ENCODE peak calls at places on chromosomes 4 and X, in five cellular contexts. E is GM23248; N is GM20000; S is iPS DF 6.9; B is stimulated activated CD4-positive, alpha-beta T cell treated with anti-CD3 and anti-CD28 coated beads, TNF-alpha, amount 100 ng/mL, for 24 hours. P is an unnamed sample.

GRCh38 chrX:133897593-133898163 is 87.7 kb downstream of the GPC3 start:
- DNase-seq in E (no peak), N (no peak), S (no peak), B (no peak), P (no peak)

GRCh38 chrX:73525928-73526690 is 36.9 kb upstream of the CHIC1 start:
- DNase-seq in E (no peak), N (no peak), S (peak; percentile 13), B (no peak), P (no peak)

GRCh38 chr4:176489001-176489400 is 169.2 kb downstream of the SPCS3 start:
- DNase-seq in E (no peak), N (no peak), S (no peak), B (no peak), P (no peak)

GRCh38 chr4:93654276-93654675 is 174.3 kb upstream of the ATOH1 start:
- DNase-seq in E (no peak), N (no peak), S (no peak), B (no peak), P (no peak)

GRCh38 chrX:107684956-107685385 is 56.7 kb downstream of the PRPS1 start:
- DNase-seq in E (no peak), N (peak; percentile 31), S (no peak), B (no peak), P (no peak)

GRCh38 chr4:140568507-140569306 is at the start of gene UCP1:
- DNase-seq in E (peak; percentile 37), N (peak; percentile 50), S (no peak), B (no peak), P (no peak)

GRCh38 chr4:121597346-121597934 is 99.3 kb downstream of the ANXA5 start:
- DNase-seq in E (peak; percentile 38), N (peak; percentile 8), S (no peak), B (peak; percentile 5), P (no peak)

GRCh38 chr4:37826282-37827029 is at the start of gene PGM2:
- DNase-seq in E (peak; percentile 87), N (peak; percentile 96), S (peak; percentile 43), B (peak; percentile 91), P (peak; percentile 76)

GRCh38 chr4:113593400-113594230 is 167.9 kb downstream of the CAMK2D start:
- DNase-seq in E (no peak), N (peak; percentile 10), S (no peak), B (no peak), P (no peak)

GRCh38 chrX:108225456-108225730 is 133.8 kb downstream of the ATG4A start:
- DNase-seq in E (no peak), N (no peak), S (no peak), B (no peak), P (no peak)

GRCh38 chr4:65943076-65943475 is 272.8 kb upstream of the EPHA5 start:
- DNase-seq in E (peak; percentile 1), N (no peak), S (peak; percentile 89), B (no peak), P (no peak)

GRCh38 chr4:15655223-15656037 is at the start of gene FBXL5:
- DNase-seq in E (peak; percentile 95), N (peak; percentile 98), S (no peak), B (peak; percentile 79), P (peak; percentile 81)

GRCh38 chr4:156778093-156778492 is 193.5 kb downstream of the PDGFC start:
- DNase-seq in E (peak; percentile 71), N (no peak), S (no peak), B (no peak), P (no peak)

GRCh38 chr4:25161599-25161960 is 1.3 kb upstream of the SEPSECS start:
- DNase-seq in E (peak; percentile 50), N (no peak), S (no peak), B (no peak), P (no peak)

GRCh38 chrX:76428243-76429130 is 977 bp downstream of the MAGEE1 start:
- DNase-seq in E (peak; percentile 0), N (no peak), S (no peak), B (peak; percentile 11), P (peak; percentile 42)

GRCh38 chr4:107564326-107564725 is 155.7 kb downstream of the PAPSS1 start:
- DNase-seq in E (peak; percentile 29), N (no peak), S (no peak), B (no peak), P (no peak)

GRCh38 chr4:96016615-96017299 is 176.9 kb downstream of the PDHA2 start:
- DNase-seq in E (no peak), N (peak; percentile 4), S (no peak), B (no peak), P (no peak)

GRCh38 chr4:5526070-5526831 is 182.1 kb downstream of the EVC2 start:
- DNase-seq in E (no peak), N (no peak), S (no peak), B (no peak), P (no peak)

GRCh38 chrX:49186125-49187027 is at the start of gene PRICKLE3:
- DNase-seq in E (peak; percentile 77), N (peak; percentile 86), S (no peak), B (peak; percentile 75), P (peak; percentile 67)

GRCh38 chr4:92359481-92359880 is 55.7 kb downstream of the GRID2 start:
- DNase-seq in E (no peak), N (no peak), S (no peak), B (no peak), P (no peak)